ENCODE peak calls at places on chromosomes 12 and 14, in eight cellular contexts. B, M, G, V, F, E, W and H are unnamed samples.

GRCh38 chr12:100077367-100077766 is 65.3 kb downstream of the BLTP3B start:
- DNase-seq in B (no peak), M (no peak), G (no peak), V (no peak), F (no peak), E (no peak), W (no peak), H (no peak)

GRCh38 chr12:16269941-16270340 is 7.5 kb downstream of the SLC15A5 start:
- DNase-seq in B (no peak), M (no peak), G (no peak), V (no peak), F (no peak), E (no peak), W (no peak), H (no peak)

GRCh38 chr12:15848606-15849005 is 33.6 kb upstream of the STRAP start:
- DNase-seq in B (no peak), M (no peak), G (no peak), V (no peak), F (no peak), E (no peak), W (no peak), H (no peak)

GRCh38 chr14:25308244-25308643 is 258.3 kb upstream of the STXBP6 start:
- DNase-seq in B (no peak), M (no peak), G (no peak), V (peak; percentile 39), F (no peak), E (peak; percentile 64), W (no peak), H (no peak)

GRCh38 chr12:44523828-44524227 is 352.3 kb downstream of the NELL2 start:
- DNase-seq in B (no peak), M (no peak), G (no peak), V (no peak), F (no peak), E (no peak), W (no peak), H (no peak)

GRCh38 chr12:92080390-92081285 is 65.0 kb downstream of the BTG1 start:
- DNase-seq in B (no peak), M (no peak), G (no peak), V (no peak), F (no peak), E (no peak), W (no peak), H (no peak)

GRCh38 chr12:47758834-47759690 is at the start of gene RAPGEF3:
- DNase-seq in B (peak; percentile 93), M (peak; percentile 61), G (peak; percentile 94), V (peak; percentile 86), F (no peak), E (peak; percentile 81), W (peak; percentile 96), H (peak; percentile 94)

GRCh38 chr14:101070540-101071492 is 167.3 kb upstream of the RTL1 start:
- DNase-seq in B (peak; percentile 5), M (no peak), G (no peak), V (peak; percentile 5), F (no peak), E (peak; percentile 38), W (peak; percentile 89), H (peak; percentile 73)

GRCh38 chr14:20720741-20721140 is 24.9 kb upstream of the EDDM3A start:
- DNase-seq in B (no peak), M (no peak), G (no peak), V (no peak), F (no peak), E (no peak), W (no peak), H (no peak)

GRCh38 chr12:112473056-112473455 is 54.3 kb downstream of the PTPN11 start:
- DNase-seq in B (no peak), M (no peak), G (no peak), V (no peak), F (no peak), E (no peak), W (no peak), H (no peak)

GRCh38 chr12:105324704-105325103 is 5.8 kb upstream of the C12orf75 start:
- DNase-seq in B (no peak), M (no peak), G (no peak), V (no peak), F (no peak), E (no peak), W (no peak), H (no peak)

GRCh38 chr12:52020539-52021336 is 14.0 kb downstream of the TAMALIN start:
- DNase-seq in B (peak; percentile 55), M (no peak), G (no peak), V (peak; percentile 61), F (no peak), E (peak; percentile 86), W (no peak), H (peak; percentile 90)

GRCh38 chr14:35254736-35255135 is 37.4 kb upstream of the PSMA6 start:
- DNase-seq in B (no peak), M (no peak), G (no peak), V (no peak), F (peak; percentile 64), E (no peak), W (no peak), H (no peak)

DNA sequence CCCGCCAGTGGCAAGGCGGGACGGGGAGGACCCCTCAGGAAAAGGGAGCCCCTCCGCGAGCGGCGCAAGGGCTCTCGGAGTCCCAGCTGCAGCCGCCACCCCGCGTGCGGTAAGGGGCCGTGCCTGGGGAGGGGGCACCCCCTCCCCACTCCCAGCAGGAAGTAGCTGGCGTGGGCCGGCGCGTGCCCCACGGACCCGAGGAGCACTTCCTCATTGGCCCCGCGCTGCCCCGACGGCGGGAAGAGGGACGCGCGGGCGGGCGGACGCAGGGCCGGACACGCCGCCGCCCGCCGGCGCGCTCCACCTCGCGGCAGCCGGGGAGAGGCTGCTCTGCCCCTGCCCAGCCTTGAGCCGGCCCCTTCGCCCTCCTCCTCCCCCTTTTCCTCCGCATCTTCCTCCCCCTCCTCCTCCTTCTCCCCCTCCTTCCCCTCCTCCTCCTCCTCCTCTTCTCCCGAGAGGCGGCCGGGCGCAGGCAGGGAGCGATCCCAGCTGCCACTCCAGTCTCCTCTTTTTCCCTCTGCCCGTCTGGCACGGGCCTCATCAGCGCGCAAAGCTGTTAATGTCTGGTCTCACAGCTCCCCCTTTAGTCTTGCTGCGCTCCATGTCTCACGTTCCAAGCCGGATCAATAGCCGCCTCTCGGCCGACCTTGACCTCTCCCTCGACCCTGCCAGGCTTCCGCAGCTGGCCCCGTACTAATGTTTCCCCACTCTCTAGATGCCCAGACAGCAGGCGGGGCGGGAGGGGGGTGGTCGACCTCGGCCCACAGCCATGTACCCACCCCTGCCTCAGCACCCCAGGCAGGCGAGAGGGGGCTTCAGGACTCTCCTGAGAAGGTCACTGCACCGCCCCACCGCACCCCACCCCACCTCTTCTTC is 2.6 kb upstream of the BCL11B start:
- DNase-seq in B (peak; percentile 29), M (peak; percentile 55), G (peak; percentile 89), V (peak; percentile 75), F (no peak), E (peak; percentile 88), W (no peak), H (no peak)
- TF ChIP-seq POLR2AphosphoS5 in B (no peak), M (no peak), G (no peak), V (no peak), F (no peak), E (no peak), W (no peak), H (peak; percentile 56)

GRCh38 chr12:8950702-8951478 is 1.4 kb upstream of the M6PR start:
- DNase-seq in B (no peak), M (no peak), G (no peak), V (no peak), F (no peak), E (no peak), W (no peak), H (no peak)
- TF ChIP-seq CTCF in B (no peak), M (no peak), G (peak; percentile 22), V (no peak), F (no peak), E (no peak), W (no peak), H (no peak)

GRCh38 chr14:71397371-71397770 is 490.1 kb downstream of the PCNX1 start:
- DNase-seq in B (no peak), M (no peak), G (no peak), V (no peak), F (no peak), E (no peak), W (no peak), H (no peak)

GRCh38 chr14:71400821-71401447 is 493.7 kb downstream of the PCNX1 start:
- DNase-seq in B (no peak), M (no peak), G (no peak), V (no peak), F (peak; percentile 40), E (no peak), W (no peak), H (no peak)

GRCh38 chr14:71398450-71398849 is 491.2 kb downstream of the PCNX1 start:
- DNase-seq in B (no peak), M (no peak), G (no peak), V (no peak), F (peak; percentile 15), E (no peak), W (no peak), H (no peak)

GRCh38 chr14:71396050-71396677 is 488.9 kb downstream of the PCNX1 start:
- DNase-seq in B (no peak), M (no peak), G (no peak), V (no peak), F (no peak), E (no peak), W (no peak), H (no peak)

DNA sequence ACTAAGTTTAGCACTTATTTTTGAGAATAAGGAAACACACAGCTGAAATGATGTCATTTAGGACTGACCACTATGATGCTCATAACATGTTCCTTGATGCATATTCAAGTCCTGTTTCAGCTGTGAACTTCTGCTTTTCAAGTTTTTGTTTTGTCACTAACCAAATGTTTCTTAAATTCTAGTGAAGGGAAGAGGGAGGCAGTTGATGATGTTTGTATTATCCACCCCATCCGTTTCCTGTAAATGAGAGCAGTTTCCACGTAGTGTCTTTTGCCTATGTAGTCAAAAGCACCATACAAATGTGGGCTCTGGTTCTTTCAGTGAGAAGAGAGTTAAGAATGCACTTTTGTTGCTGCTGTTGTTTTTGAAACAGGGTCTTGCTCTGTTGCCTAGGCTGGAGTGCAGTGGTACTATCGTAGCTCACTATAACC is 491.8 kb downstream of the PCNX1 start:
- DNase-seq in B (no peak), M (no peak), G (no peak), V (no peak), F (peak; percentile 83), E (no peak), W (no peak), H (no peak)
- TF ChIP-seq POLR2AphosphoS5 in B (peak; percentile 14), M (no peak), G (peak; percentile 73), V (peak; percentile 49), F (peak; percentile 62), E (no peak), W (no peak), H (no peak)

GRCh38 chr12:113896841-113897240 is 69.3 kb downstream of the RBM19 start:
- DNase-seq in B (no peak), M (no peak), G (no peak), V (no peak), F (no peak), E (no peak), W (no peak), H (no peak)

GRCh38 chr12:113896194-113896593 is 69.9 kb downstream of the RBM19 start:
- DNase-seq in B (no peak), M (no peak), G (no peak), V (no peak), F (no peak), E (peak; percentile 67), W (no peak), H (no peak)

GRCh38 chr12:113898466-113898865 is 67.7 kb downstream of the RBM19 start:
- DNase-seq in B (no peak), M (no peak), G (no peak), V (no peak), F (no peak), E (no peak), W (no peak), H (no peak)

GRCh38 chr12:113899042-113899843 is 66.9 kb downstream of the RBM19 start:
- DNase-seq in B (no peak), M (no peak), G (no peak), V (no peak), F (no peak), E (no peak), W (no peak), H (no peak)

GRCh38 chr12:113897406-113897805 is 68.7 kb downstream of the RBM19 start:
- DNase-seq in B (no peak), M (no peak), G (no peak), V (no peak), F (no peak), E (no peak), W (no peak), H (no peak)
- TF ChIP-seq CTCF in B (no peak), M (no peak), G (no peak), V (no peak), F (no peak), E (no peak), W (no peak), H (no peak)